ENCODE peak calls at places on chromosomes 11 and 22, in four cellular contexts. W is adrenal gland; G is tibial artery; V is CD4-positive, alpha-beta memory T cell. S is an unnamed sample. For H3K9me3 and H3K27me3, the result is how much of the 10 kb centered on the place peaks cover.

GRCh38 chr11:45098929-45099328 is 47.5 kb upstream of the PRDM11 start:
- DNase-seq in W (no peak), G (no peak), V (no peak), S (no peak)

GRCh38 chr11:102343789-102344188 is 3.2 kb upstream of the BIRC2 start:
- DNase-seq in W (no peak), G (no peak), V (no peak), S (peak)

GRCh38 chr11:86279713-86280112 is 22.3 kb upstream of the HIKESHI start:
- DNase-seq in W (no peak), G (no peak), V (no peak), S (no peak)

GRCh38 chr11:75383246-75383645 is 16.1 kb upstream of the RPS3 start:
- DNase-seq in W (no peak), G (no peak), V (peak), S (no peak)

GRCh38 chr11:32893947-32894827 is 1.6 kb downstream of the QSER1 start:
- DNase-seq in W (peak), G (no peak), V (peak), S (peak)

GRCh38 chr11:56783448-56784041 is 35.0 kb upstream of the OR9G4 start:
- DNase-seq in W (no peak), G (no peak), V (peak), S (peak)

GRCh38 chr11:15374418-15374817 is 259.7 kb downstream of the INSC start:
- DNase-seq in W (no peak), G (no peak), V (no peak), S (no peak)

GRCh38 chr22:27088026-27088425 is 430.6 kb downstream of the MIAT start:
- DNase-seq in W (no peak), G (no peak), V (no peak), S (peak)

GRCh38 chr11:68677432-68677831 is 6.9 kb upstream of the GAL start:
- DNase-seq in W (peak), G (no peak), V (no peak), S (peak)

GRCh38 chr11:55920537-55920936 is 6.2 kb upstream of the OR5W2 start:
- DNase-seq in W (no peak), G (no peak), V (no peak), S (no peak)

GRCh38 chr22:42160830-42161696 is 30.5 kb upstream of the CYP2D6 start:
- DNase-seq in W (no peak), G (no peak), V (no peak), S (no peak)

GRCh38 chr11:68927280-68928107 is 23.8 kb downstream of the IGHMBP2 start:
- DNase-seq in W (no peak), G (no peak), V (no peak), S (no peak)

GRCh38 chr11:1483445-1483961 is 3.1 kb downstream of the MOB2 start:
- DNase-seq in W (no peak), G (peak), V (no peak), S (no peak)

GRCh38 chr11:45332486-45332934 is 46.4 kb upstream of the SYT13 start:
- DNase-seq in W (no peak), G (peak), V (peak), S (peak)

GRCh38 chr11:36164522-36165250 is 124.5 kb downstream of the COMMD9 start:
- DNase-seq in W (peak), G (no peak), V (no peak), S (peak)

GRCh38 chr11:108863528-108863927 is 198.7 kb downstream of the DDX10 start:
- DNase-seq in W (no peak), G (no peak), V (no peak), S (no peak)

GRCh38 chr22:32698926-32699619 is 102.4 kb upstream of the TIMP3 start:
- DNase-seq in W (no peak), G (peak), V (no peak), S (no peak)

GRCh38 chr11:120494595-120494994 is 17.0 kb upstream of the GRIK4 start:
- DNase-seq in W (no peak), G (no peak), V (no peak), S (no peak)

GRCh38 chr22:40203568-40203967 is 25.8 kb downstream of the TNRC6B start:
- DNase-seq in W (no peak), G (no peak), V (peak), S (peak)

GRCh38 chr11:112293614-112294013 is 33.0 kb upstream of the PLET1 start:
- DNase-seq in W (no peak), G (no peak), V (no peak), S (no peak)

GRCh38 chr22:33582822-33583400 is 337.4 kb downstream of the LARGE1 start:
- DNase-seq in W (no peak), G (no peak), V (no peak), S (no peak)

GRCh38 chr22:42719133-42719532 is 1.5 kb downstream of the A4GALT start:
- DNase-seq in W (no peak), G (no peak), V (no peak), S (peak)

GRCh38 chr11:46003647-46004046 is 81.2 kb downstream of the LARGE2 start:
- DNase-seq in W (no peak), G (no peak), V (no peak), S (peak)

GRCh38 chr22:43186272-43187170 is at the start of gene TTLL12:
- DNase-seq in W (peak), G (no peak), V (peak), S (peak)

GRCh38 chr11:60345489-60345888 is 18.4 kb downstream of the MS4A6E start:
- DNase-seq in W (no peak), G (no peak), V (no peak), S (peak)

GRCh38 chr22:29308791-29309262 is 2.4 kb downstream of the GAS2L1 start:
- DNase-seq in W (peak), G (peak), V (peak), S (peak)

GRCh38 chr11:124085583-124085982 is 29.7 kb upstream of the VWA5A start:
- DNase-seq in W (no peak), G (no peak), V (no peak), S (no peak)
- H3K27ac ChIP-seq in W (no peak), G (no peak), V (no peak), S (no peak)

DNA sequence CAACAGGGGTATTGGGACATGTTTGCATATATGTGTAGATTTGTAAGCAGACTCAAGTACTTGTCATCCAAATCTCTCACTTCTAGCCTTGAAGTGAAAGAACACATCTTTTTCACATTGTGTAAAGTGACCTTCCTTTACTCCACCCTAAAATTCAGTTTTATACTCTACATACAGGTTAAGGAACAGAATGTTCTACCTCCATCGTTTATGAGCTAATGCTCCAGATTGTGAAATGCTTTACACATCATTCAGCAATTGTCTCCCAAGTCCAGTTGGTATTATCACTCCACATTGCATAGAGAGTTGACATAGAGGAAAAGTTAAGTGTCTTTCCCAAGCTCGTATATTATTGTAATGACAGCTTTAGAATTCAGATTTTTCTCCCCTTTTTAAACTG is 46.1 kb upstream of the BLID start:
- DNase-seq in W (no peak), G (no peak), V (no peak), S (peak)
- H3K9me3 ChIP-seq in W (under half), G (under half), V (under half), S (under half)

GRCh38 chr11:31798057-31799035 is 12.8 kb downstream of the PAX6 start:
- DNase-seq in W (no peak), G (no peak), V (no peak), S (peak)
- H3K27me3 ChIP-seq in W (half or more), G (half or more), V (half or more), S (half or more)

GRCh38 chr22:46661221-46661851 is 41.1 kb downstream of the GRAMD4 start:
- DNase-seq in W (peak), G (no peak), V (peak), S (peak)

GRCh38 chr22:46657996-46658947 is 38.1 kb downstream of the GRAMD4 start:
- DNase-seq in W (no peak), G (no peak), V (no peak), S (no peak)

GRCh38 chr22:46660604-46661201 is 40.5 kb downstream of the GRAMD4 start:
- DNase-seq in W (peak), G (no peak), V (peak), S (no peak)

GRCh38 chr22:46659059-46659790 is 39.0 kb downstream of the GRAMD4 start:
- DNase-seq in W (no peak), G (no peak), V (no peak), S (no peak)

GRCh38 chr22:46659791-46660186 is 39.6 kb downstream of the GRAMD4 start:
- DNase-seq in W (no peak), G (no peak), V (no peak), S (no peak)
- H3K27ac ChIP-seq in W (no peak), G (no peak), V (peak), S (no peak)

DNA sequence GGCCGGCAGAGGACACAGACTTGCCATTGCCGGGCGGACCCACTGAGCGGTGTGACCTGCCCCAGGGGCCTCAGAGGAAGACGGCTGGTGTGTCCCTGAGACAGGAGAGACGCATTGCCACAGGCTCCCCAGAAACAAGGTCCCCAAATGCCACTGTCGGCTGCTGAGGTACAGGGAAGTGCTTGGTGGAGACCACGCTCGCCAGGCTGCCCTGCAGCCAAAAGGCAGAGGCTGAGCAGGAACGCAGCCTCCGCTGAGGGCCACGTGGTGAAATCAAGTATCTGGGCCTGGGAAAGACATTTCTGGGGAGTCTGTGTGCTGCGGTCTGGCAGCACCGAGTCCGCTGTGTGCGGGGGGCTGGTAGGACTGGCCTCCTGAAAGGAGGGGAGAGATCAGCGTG is 794.9 kb downstream of the BRD1 start:
- DNase-seq in W (no peak), G (no peak), V (no peak), S (no peak)
- H3K9me3 ChIP-seq in W (under half), G (under half), V (under half), S (under half)

GRCh38 chr11:26930518-26931247 is 63.2 kb upstream of the FIBIN start:
- DNase-seq in W (no peak), G (no peak), V (no peak), S (peak)

GRCh38 chr11:26931881-26932280 is 62.0 kb upstream of the FIBIN start:
- DNase-seq in W (no peak), G (no peak), V (no peak), S (no peak)

GRCh38 chr11:26931248-26931631 is 62.7 kb upstream of the FIBIN start:
- DNase-seq in W (peak), G (no peak), V (no peak), S (peak)

GRCh38 chr11:26936109-26936508 is 57.8 kb upstream of the FIBIN start:
- DNase-seq in W (no peak), G (no peak), V (no peak), S (no peak)
- H3K27me3 ChIP-seq in W (under half), G (under half), V (under half), S (under half)

GRCh38 chr11:67322049-67322448 is 18.7 kb downstream of the SSH3 start:
- DNase-seq in W (no peak), G (no peak), V (no peak), S (no peak)
- H3K27ac ChIP-seq in W (no peak), G (no peak), V (no peak), S (no peak)

S was measured in GM23248.